ENCODE peak calls at places on chromosomes 11 and 22, in seven cellular contexts. S, Y, R, W, O, Z and T are unnamed samples.

GRCh38 chr11:75475767-75476650 is 43.0 kb upstream of the KLHL35 start:
- DNase-seq in S (peak), Y (no peak), R (no peak), W (no peak), O (peak), Z (no peak), T (no peak)

GRCh38 chr11:123255909-123256308 is 60.9 kb upstream of the CLMP start:
- DNase-seq in S (no peak), Y (no peak), R (no peak), W (peak), O (no peak), Z (no peak), T (no peak)

GRCh38 chr11:15202626-15203025 is 87.9 kb downstream of the INSC start:
- DNase-seq in S (no peak), Y (no peak), R (no peak), W (no peak), O (no peak), Z (no peak), T (no peak)

GRCh38 chr11:68146010-68146540 is 24.9 kb upstream of the CHKA start:
- DNase-seq in S (no peak), Y (no peak), R (no peak), W (no peak), O (peak), Z (peak), T (no peak)

GRCh38 chr11:31870609-31871309 is 59.6 kb upstream of the PAX6 start:
- DNase-seq in S (peak), Y (no peak), R (no peak), W (peak), O (peak), Z (peak), T (peak)

GRCh38 chr11:123251656-123252344 is 56.8 kb upstream of the CLMP start:
- DNase-seq in S (no peak), Y (no peak), R (no peak), W (no peak), O (peak), Z (no peak), T (no peak)

GRCh38 chr22:40263191-40263590 is 83.1 kb upstream of the ADSL start:
- DNase-seq in S (no peak), Y (no peak), R (no peak), W (no peak), O (no peak), Z (no peak), T (no peak)

GRCh38 chr11:110774138-110775014 is 62.1 kb upstream of the ARHGAP20 start:
- DNase-seq in S (no peak), Y (no peak), R (no peak), W (no peak), O (no peak), Z (no peak), T (no peak)

GRCh38 chr22:49016909-49017768 is 810.5 kb downstream of the BRD1 start:
- DNase-seq in S (no peak), Y (no peak), R (no peak), W (peak), O (no peak), Z (no peak), T (no peak)

GRCh38 chr11:106077609-106078517 is at the start of gene AASDHPPT:
- DNase-seq in S (peak), Y (no peak), R (no peak), W (no peak), O (peak), Z (peak), T (no peak)

GRCh38 chr11:122105009-122105828 is 10.8 kb downstream of the BLID start:
- DNase-seq in S (no peak), Y (no peak), R (no peak), W (peak), O (no peak), Z (no peak), T (no peak)

GRCh38 chr22:36220457-36220921 is 18.8 kb downstream of the APOL2 start:
- DNase-seq in S (no peak), Y (no peak), R (no peak), W (peak), O (no peak), Z (no peak), T (no peak)

GRCh38 chr22:34067031-34067430 is 146.8 kb upstream of the LARGE1 start:
- DNase-seq in S (no peak), Y (no peak), R (peak), W (no peak), O (no peak), Z (no peak), T (no peak)

GRCh38 chr22:35889071-35889470 is 139.6 kb downstream of the RBFOX2 start:
- DNase-seq in S (no peak), Y (no peak), R (no peak), W (no peak), O (no peak), Z (no peak), T (no peak)

GRCh38 chr11:5366856-5367255 is 15.5 kb downstream of the OR51B6 start:
- DNase-seq in S (no peak), Y (no peak), R (no peak), W (no peak), O (no peak), Z (no peak), T (no peak)

GRCh38 chr11:113550179-113550578 is 75.0 kb upstream of the DRD2 start:
- DNase-seq in S (no peak), Y (no peak), R (no peak), W (no peak), O (no peak), Z (no peak), T (no peak)

GRCh38 chr11:100208207-100208606 is 478.9 kb upstream of the ARHGAP42 start:
- DNase-seq in S (peak), Y (no peak), R (no peak), W (no peak), O (no peak), Z (no peak), T (no peak)

GRCh38 chr11:32939046-32939445 is 46.4 kb downstream of the QSER1 start:
- DNase-seq in S (no peak), Y (no peak), R (no peak), W (no peak), O (no peak), Z (no peak), T (no peak)

GRCh38 chr11:33709471-33709870 is 8.8 kb upstream of the C11orf91 start:
- DNase-seq in S (no peak), Y (no peak), R (no peak), W (no peak), O (no peak), Z (no peak), T (no peak)

GRCh38 chr11:131201674-131202073 is 168.7 kb upstream of the NTM start:
- DNase-seq in S (no peak), Y (no peak), R (no peak), W (no peak), O (no peak), Z (no peak), T (no peak)

GRCh38 chr11:127493330-127493729 is 492.8 kb upstream of the KIRREL3 start:
- DNase-seq in S (no peak), Y (no peak), R (no peak), W (no peak), O (no peak), Z (no peak), T (no peak)

GRCh38 chr11:73267122-73267846 is 4.9 kb upstream of the P2RY6 start:
- DNase-seq in S (no peak), Y (no peak), R (no peak), W (peak), O (no peak), Z (no peak), T (no peak)

GRCh38 chr22:49046546-49047305 is 780.9 kb downstream of the BRD1 start:
- DNase-seq in S (no peak), Y (no peak), R (no peak), W (peak), O (peak), Z (peak), T (no peak)

GRCh38 chr22:22820626-22821025 is 67.0 kb upstream of the IGLL5 start:
- DNase-seq in S (no peak), Y (no peak), R (no peak), W (no peak), O (no peak), Z (no peak), T (no peak)

GRCh38 chr11:78032090-78032489 is 9.0 kb upstream of the KCTD14 start:
- DNase-seq in S (no peak), Y (no peak), R (no peak), W (no peak), O (no peak), Z (no peak), T (no peak)

GRCh38 chr11:65040520-65041205 is 347 bp upstream of the SAC3D1 start:
- DNase-seq in S (peak), Y (peak), R (peak), W (peak), O (peak), Z (peak), T (peak)

GRCh38 chr11:16610738-16611388 is 127.6 kb upstream of the C11orf58 start:
- DNase-seq in S (no peak), Y (no peak), R (no peak), W (peak), O (no peak), Z (no peak), T (no peak)

GRCh38 chr22:47213571-47214230 is 451.3 kb downstream of the TBC1D22A start:
- DNase-seq in S (peak), Y (no peak), R (no peak), W (peak), O (peak), Z (peak), T (no peak)

GRCh38 chr11:76550781-76551180 is 106.0 kb downstream of the EMSY start:
- DNase-seq in S (no peak), Y (no peak), R (no peak), W (no peak), O (no peak), Z (no peak), T (no peak)

GRCh38 chr11:76554767-76555166 is 109.9 kb downstream of the EMSY start:
- DNase-seq in S (no peak), Y (no peak), R (no peak), W (no peak), O (no peak), Z (no peak), T (no peak)

GRCh38 chr11:76553554-76554476 is 109.0 kb downstream of the EMSY start:
- DNase-seq in S (no peak), Y (no peak), R (no peak), W (no peak), O (peak), Z (no peak), T (no peak)

GRCh38 chr11:76552987-76553386 is 108.2 kb downstream of the EMSY start:
- DNase-seq in S (no peak), Y (no peak), R (no peak), W (no peak), O (no peak), Z (no peak), T (no peak)

DNA sequence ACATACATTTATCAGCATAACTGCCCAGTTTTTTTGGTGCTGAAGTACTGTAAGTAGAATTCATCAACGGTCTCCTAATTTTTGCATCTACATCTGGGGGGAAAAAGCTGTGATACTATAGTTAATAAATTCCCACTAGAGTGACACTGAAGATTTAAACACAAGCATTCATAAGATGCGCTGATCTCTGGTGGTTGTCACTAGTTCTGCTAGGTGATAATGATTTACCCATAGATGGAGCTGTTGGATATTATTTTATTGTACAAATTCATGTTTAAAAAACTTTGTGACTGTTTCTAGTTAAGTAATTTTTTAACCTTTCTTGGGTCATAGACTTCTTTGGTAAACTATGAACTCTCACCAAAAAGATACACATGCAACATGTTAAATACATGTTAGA is 106.6 kb downstream of the EMSY start:
- DNase-seq in S (no peak), Y (no peak), R (no peak), W (no peak), O (no peak), Z (no peak), T (no peak)
- TF ChIP-seq CTCF in S (no peak), Y (no peak), R (no peak), W (no peak), O (peak), Z (no peak), T (peak)

GRCh38 chr11:44823006-44823405 is 96.2 kb downstream of the TSPAN18 start:
- DNase-seq in S (no peak), Y (no peak), R (no peak), W (peak), O (no peak), Z (no peak), T (no peak)
- TF ChIP-seq CTCF in S (no peak), Y (no peak), R (no peak), W (peak), O (no peak), Z (peak), T (peak)

GRCh38 chr11:28528217-28528616 is 420.0 kb downstream of the METTL15 start:
- DNase-seq in S (no peak), Y (no peak), R (no peak), W (no peak), O (no peak), Z (no peak), T (peak)
- TF ChIP-seq CTCF in S (no peak), Y (no peak), R (no peak), W (no peak), O (no peak), Z (no peak), T (no peak)

DNA sequence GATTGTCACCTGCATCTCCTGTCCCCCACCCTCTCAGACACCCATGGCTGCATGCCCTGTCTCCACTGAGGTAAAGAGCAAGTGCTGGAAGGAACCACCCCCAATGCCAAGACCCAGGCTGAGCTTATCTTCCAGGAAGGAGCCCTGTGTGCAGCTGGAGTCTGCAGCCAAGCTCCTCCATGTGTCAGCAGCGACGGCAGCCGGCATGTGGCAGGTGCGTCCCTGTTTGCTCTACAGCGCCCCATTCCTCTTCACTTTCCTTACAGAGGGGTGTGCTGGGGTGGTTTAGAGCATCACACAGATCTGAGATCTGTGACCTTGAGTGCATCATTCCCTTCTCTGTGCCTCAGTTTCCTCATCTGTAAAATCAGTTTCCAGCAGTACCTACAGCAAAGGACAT is 7.7 kb upstream of the MN1 start:
- DNase-seq in S (no peak), Y (no peak), R (no peak), W (peak), O (no peak), Z (no peak), T (no peak)
- TF ChIP-seq CTCF in S (no peak), Y (no peak), R (no peak), W (no peak), O (no peak), Z (no peak), T (no peak)

GRCh38 chr11:12092714-12093113 is 17.7 kb upstream of the MICAL2 start:
- DNase-seq in S (no peak), Y (no peak), R (no peak), W (peak), O (no peak), Z (no peak), T (no peak)

GRCh38 chr11:12090761-12091261 is 19.6 kb upstream of the MICAL2 start:
- DNase-seq in S (peak), Y (no peak), R (no peak), W (no peak), O (peak), Z (peak), T (no peak)

GRCh38 chr11:12089473-12089872 is 20.9 kb upstream of the MICAL2 start:
- DNase-seq in S (no peak), Y (no peak), R (no peak), W (no peak), O (no peak), Z (no peak), T (no peak)

GRCh38 chr11:12090061-12090572 is 20.3 kb upstream of the MICAL2 start:
- DNase-seq in S (peak), Y (no peak), R (no peak), W (no peak), O (peak), Z (peak), T (no peak)

DNA sequence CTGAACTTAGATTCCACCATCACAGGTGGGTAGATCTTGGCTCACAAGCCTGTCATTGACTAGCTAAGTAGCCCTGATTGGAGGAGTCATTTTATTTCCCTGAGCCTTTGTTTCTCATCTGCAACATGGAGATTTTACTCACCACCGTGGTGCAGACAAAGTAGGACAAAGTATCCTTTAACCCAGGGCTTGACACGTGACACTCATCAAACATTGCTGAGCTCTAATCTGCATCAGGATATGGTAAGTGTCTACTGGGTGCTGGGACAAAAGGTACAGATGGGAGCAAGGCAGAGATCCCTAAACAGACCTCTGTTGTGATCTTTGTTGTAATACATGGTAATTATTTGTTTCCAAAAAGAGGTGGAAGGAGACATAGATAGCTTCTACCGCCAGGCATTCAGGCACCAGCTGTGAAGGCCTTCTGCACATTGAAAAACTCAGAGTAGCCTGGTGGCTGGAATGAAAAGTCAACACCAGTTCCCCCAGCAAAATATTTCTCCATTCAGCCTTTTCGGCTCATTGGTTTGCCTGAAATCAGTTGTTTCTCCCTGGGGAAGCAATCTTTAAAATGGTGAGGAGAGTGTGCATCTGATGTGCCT is 18.3 kb upstream of the MICAL2 start:
- DNase-seq in S (no peak), Y (no peak), R (no peak), W (no peak), O (peak), Z (no peak), T (no peak)
- TF ChIP-seq CTCF in S (no peak), Y (no peak), R (no peak), W (peak), O (no peak), Z (no peak), T (no peak)

GRCh38 chr11:66247801-66248200 is 20.6 kb upstream of the RAB1B start:
- DNase-seq in S (no peak), Y (no peak), R (no peak), W (no peak), O (no peak), Z (no peak), T (no peak)

GRCh38 chr11:66247295-66247694 is 21.1 kb upstream of the RAB1B start:
- DNase-seq in S (no peak), Y (no peak), R (no peak), W (no peak), O (no peak), Z (no peak), T (no peak)

GRCh38 chr11:66243816-66244215 is 24.6 kb upstream of the RAB1B start:
- DNase-seq in S (no peak), Y (no peak), R (no peak), W (no peak), O (no peak), Z (no peak), T (no peak)

GRCh38 chr11:66251811-66252210 is 16.6 kb upstream of the RAB1B start:
- DNase-seq in S (no peak), Y (no peak), R (no peak), W (no peak), O (no peak), Z (no peak), T (no peak)

GRCh38 chr11:66248903-66249302 is 19.5 kb upstream of the RAB1B start:
- DNase-seq in S (no peak), Y (no peak), R (no peak), W (no peak), O (no peak), Z (no peak), T (no peak)
- TF ChIP-seq CTCF in S (no peak), Y (no peak), R (no peak), W (no peak), O (no peak), Z (no peak), T (no peak)

GRCh38 chr11:117145393-117145761 is 1.3 kb downstream of the PAFAH1B2 start:
- DNase-seq in S (peak), Y (no peak), R (no peak), W (no peak), O (peak), Z (no peak), T (no peak)
- TF ChIP-seq CTCF in S (no peak), Y (no peak), R (no peak), W (no peak), O (no peak), Z (no peak), T (peak)

DNA sequence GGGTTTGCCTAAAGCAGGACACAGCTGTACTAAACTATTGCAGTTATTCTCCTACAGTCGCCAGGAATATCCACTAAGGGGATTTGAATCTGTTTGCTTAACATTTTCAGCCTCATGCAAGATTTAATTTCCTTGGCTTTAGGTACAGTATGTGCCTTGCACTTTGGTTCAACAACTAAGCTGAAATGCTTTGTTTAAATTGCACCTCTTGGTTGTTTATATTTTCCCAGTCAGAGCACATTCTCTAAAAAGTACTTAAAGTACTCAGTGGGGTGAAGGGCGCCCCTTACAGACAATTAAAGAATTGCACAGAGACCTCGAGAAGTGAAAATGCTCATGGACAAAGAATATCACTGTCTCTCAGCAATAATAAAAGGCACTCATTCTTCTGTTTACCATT is 107.8 kb upstream of the MTNR1B start:
- DNase-seq in S (no peak), Y (no peak), R (no peak), W (no peak), O (no peak), Z (no peak), T (no peak)
- TF ChIP-seq CTCF in S (no peak), Y (no peak), R (no peak), W (peak), O (no peak), Z (no peak), T (no peak)

GRCh38 chr11:94997437-94997836 is 23.9 kb downstream of the KDM4D start:
- DNase-seq in S (no peak), Y (no peak), R (no peak), W (no peak), O (no peak), Z (no peak), T (no peak)
- TF ChIP-seq CTCF in S (no peak), Y (no peak), R (no peak), W (peak), O (no peak), Z (no peak), T (no peak)

GRCh38 chr11:58829736-58830135 is 14.8 kb downstream of the GLYATL2 start:
- DNase-seq in S (peak), Y (no peak), R (no peak), W (no peak), O (no peak), Z (peak), T (peak)

GRCh38 chr11:58837707-58838388 is 6.7 kb downstream of the GLYATL2 start:
- DNase-seq in S (no peak), Y (no peak), R (no peak), W (no peak), O (no peak), Z (no peak), T (no peak)

GRCh38 chr11:58830693-58831301 is 13.7 kb downstream of the GLYATL2 start:
- DNase-seq in S (no peak), Y (no peak), R (no peak), W (no peak), O (no peak), Z (peak), T (no peak)

DNA sequence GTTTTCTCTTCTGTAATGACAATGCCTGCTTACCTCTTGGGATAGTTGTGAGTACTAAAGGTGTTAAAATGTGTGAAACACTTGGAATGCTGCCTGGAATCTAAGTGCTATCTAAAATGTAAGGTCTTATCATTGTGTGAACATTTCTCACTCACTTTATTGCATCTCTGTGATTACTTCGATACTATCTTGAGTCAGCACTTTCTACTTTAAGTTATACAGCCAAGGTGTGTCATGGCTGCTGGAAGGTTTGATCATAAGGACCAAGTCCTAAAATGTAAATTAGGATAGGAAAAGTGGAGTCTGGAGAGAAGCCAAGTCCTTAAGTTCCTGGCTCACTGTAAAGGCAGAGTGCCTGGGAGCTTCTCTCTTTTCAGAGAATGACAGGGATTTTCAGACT is 12.3 kb downstream of the GLYATL2 start:
- DNase-seq in S (peak), Y (no peak), R (no peak), W (no peak), O (peak), Z (no peak), T (no peak)
- TF ChIP-seq CTCF in S (no peak), Y (no peak), R (no peak), W (no peak), O (no peak), Z (no peak), T (no peak)